ENCODE peak calls at places on chromosome 22, in nine cellular contexts. I is stomach; S is CD4-positive, alpha-beta memory T cell; K is upper lobe of right lung; P is iPS DF 6.9; N is aorta; Q is right cardiac atrium; G is kidney; Z is A549. L is an unnamed sample.

GRCh38 chr22:48093981-48094380 is 1331.5 kb downstream of the TBC1D22A start:
- DNase-seq in P (no peak), I (no peak), Z (no peak), S (no peak), K (no peak), N (no peak), G (no peak), Q (no peak), L (no peak)

GRCh38 chr22:35014812-35015211 is 51.1 kb upstream of the ISX start:
- DNase-seq in Z (no peak), Q (no peak), N (no peak), K (no peak), G (no peak), P (no peak), I (no peak), S (no peak), L (no peak)

GRCh38 chr22:19984201-19984753 is 32.3 kb downstream of the ARVCF start:
- DNase-seq in I (no peak), S (no peak), N (peak), Q (peak), G (peak), Z (peak), P (no peak), K (no peak), L (no peak)

GRCh38 chr22:18035740-18036139 is 11.4 kb upstream of the MICAL3 start:
- DNase-seq in K (no peak), Z (peak), I (peak), G (peak), Q (peak), P (no peak), N (no peak), S (no peak), L (peak)

GRCh38 chr22:19115628-19116027 is 6.6 kb downstream of the DGCR2 start:
- DNase-seq in K (peak), Z (no peak), S (peak), G (no peak), N (peak), Q (no peak), P (no peak), I (no peak), L (no peak)

GRCh38 chr22:41779889-41780505 is 20.5 kb upstream of the CCDC134 start:
- DNase-seq in S (no peak), N (peak), P (no peak), Z (no peak), I (no peak), G (no peak), Q (no peak), K (no peak), L (no peak)

GRCh38 chr22:20008221-20008995 is 8.2 kb downstream of the ARVCF start:
- DNase-seq in Z (no peak), I (no peak), P (no peak), K (no peak), N (peak), Q (peak), G (peak), S (no peak), L (no peak)

GRCh38 chr22:26021516-26021915 is 147.7 kb upstream of the SEZ6L start:
- DNase-seq in S (no peak), N (no peak), I (no peak), P (no peak), Q (no peak), K (no peak), G (no peak), Z (no peak), L (no peak)

GRCh38 chr22:38865201-38866023 is 6.6 kb downstream of the CBX6 start:
- DNase-seq in Q (peak), Z (no peak), G (no peak), P (no peak), N (peak), I (no peak), S (no peak), K (peak), L (no peak)

GRCh38 chr22:49164773-49165320 is 662.8 kb downstream of the BRD1 start:
- DNase-seq in Z (no peak), S (no peak), P (no peak), K (no peak), G (no peak), N (no peak), Q (no peak), I (no peak), L (peak)

GRCh38 chr22:50302041-50302541 is 5.4 kb downstream of the PLXNB2 start:
- DNase-seq in P (no peak), K (peak), Z (no peak), I (peak), Q (peak), G (no peak), N (no peak), S (no peak), L (no peak)

GRCh38 chr22:37018086-37018814 is 997 bp downstream of the TST start:
- DNase-seq in G (peak), Z (no peak), Q (peak), P (no peak), S (no peak), N (peak), I (no peak), K (no peak), L (no peak)

GRCh38 chr22:37016134-37016910 is 2.9 kb downstream of the TST start:
- DNase-seq in Z (no peak), G (peak), P (no peak), Q (no peak), S (no peak), N (no peak), I (peak), K (no peak), L (peak)

GRCh38 chr22:37015587-37015878 is 3.7 kb downstream of the TST start:
- DNase-seq in Z (no peak), I (no peak), S (no peak), G (peak), N (no peak), Q (no peak), P (no peak), K (no peak), L (peak)

GRCh38 chr22:37018815-37019308 is 385 bp downstream of the TST start:
- DNase-seq in I (peak), K (peak), G (peak), N (peak), P (no peak), Z (peak), Q (peak), S (no peak), L (no peak)

GRCh38 chr22:37017356-37017755 is 1.9 kb downstream of the TST start:
- DNase-seq in G (peak), Z (no peak), Q (no peak), K (no peak), N (peak), P (no peak), I (peak), S (no peak), L (no peak)
- H3K27ac ChIP-seq in G (no peak), Z (no peak), Q (no peak), K (no peak), N (no peak), P (no peak), I (peak), S (no peak), L (no peak)

DNA sequence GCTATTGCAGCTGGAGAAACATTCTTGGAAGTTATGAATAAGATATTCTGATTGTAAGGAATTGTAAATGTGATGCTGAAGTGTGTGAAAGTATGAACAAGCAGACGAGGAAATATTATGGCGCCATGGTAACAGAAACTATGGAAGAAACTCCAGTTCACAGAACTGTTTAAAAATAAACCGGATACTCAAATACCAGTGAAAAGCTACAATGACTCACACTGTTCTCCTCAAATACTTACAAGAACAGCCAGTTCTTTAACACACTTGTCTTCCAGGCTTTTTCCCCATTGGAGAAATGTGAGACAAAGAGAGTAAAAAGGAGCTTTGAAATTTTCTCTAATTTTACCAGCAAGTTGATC is 76.7 kb upstream of the ARFGAP3 start:
- DNase-seq in S (no peak), Q (no peak), I (no peak), P (no peak), N (no peak), K (no peak), Z (peak), G (no peak), L (no peak)
- H3K4me3 ChIP-seq in S (no peak), Q (no peak), I (no peak), P (no peak), N (no peak), K (no peak), Z (no peak), G (no peak), L (no peak)

DNA sequence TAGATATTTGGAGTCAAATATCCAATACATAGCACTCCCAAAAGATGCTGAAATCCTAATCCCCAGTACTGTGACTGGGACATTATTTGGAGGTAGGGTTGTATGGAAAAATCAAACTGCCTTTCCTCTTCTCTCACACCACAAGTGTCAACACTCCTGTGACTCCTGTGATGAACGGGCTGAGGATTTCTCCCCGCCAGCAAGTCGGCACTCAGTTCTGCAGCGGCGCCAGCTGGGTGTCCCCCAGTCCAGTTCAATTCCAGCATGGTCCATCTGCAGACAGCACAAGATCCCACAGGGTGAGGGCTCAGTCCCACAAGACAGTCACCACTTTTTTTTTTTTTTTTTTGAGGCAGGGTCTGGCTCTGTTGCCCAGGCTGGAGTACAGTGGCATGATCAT is 4.3 kb upstream of the PARVB start:
- DNase-seq in K (no peak), P (no peak), I (no peak), Q (no peak), Z (no peak), G (no peak), S (no peak), N (peak), L (no peak)
- H3K27ac ChIP-seq in K (no peak), P (no peak), I (no peak), Q (no peak), Z (no peak), G (no peak), S (no peak), N (no peak), L (no peak)

GRCh38 chr22:31749636-31750364 is at the start of gene PRR14L:
- DNase-seq in S (peak), Z (peak), N (peak), Q (peak), K (peak), P (peak), I (peak), G (peak), L (peak)

GRCh38 chr22:31748490-31748889 is 1.4 kb downstream of the PRR14L start:
- DNase-seq in P (no peak), K (no peak), I (no peak), G (no peak), Z (no peak), N (no peak), Q (no peak), S (no peak), L (no peak)

GRCh38 chr22:31752096-31752847 is 1.5 kb upstream of the DEPDC5 start:
- DNase-seq in I (no peak), G (peak), N (no peak), Q (no peak), Z (no peak), P (no peak), K (no peak), S (no peak), L (no peak)

GRCh38 chr22:31753005-31753633 is 700 bp upstream of the DEPDC5 start:
- DNase-seq in Z (peak), G (peak), K (peak), I (peak), Q (peak), N (no peak), S (no peak), P (no peak), L (no peak)

GRCh38 chr22:31750365-31751284 is 693 bp upstream of the PRR14L start:
- DNase-seq in G (no peak), S (no peak), Q (no peak), N (no peak), P (no peak), I (no peak), K (no peak), Z (no peak), L (no peak)
- H3K4me3 ChIP-seq in G (peak), S (peak), Q (no peak), N (no peak), P (no peak), I (peak), K (peak), Z (no peak), L (peak)

GRCh38 chr22:45531944-45532631 is 29.4 kb downstream of the FBLN1 start:
- DNase-seq in S (no peak), N (no peak), I (no peak), G (no peak), Z (no peak), Q (peak), P (no peak), K (no peak), L (no peak)
- H3K27ac ChIP-seq in S (no peak), N (no peak), I (peak), G (no peak), Z (no peak), Q (no peak), P (no peak), K (peak), L (peak)

DNA sequence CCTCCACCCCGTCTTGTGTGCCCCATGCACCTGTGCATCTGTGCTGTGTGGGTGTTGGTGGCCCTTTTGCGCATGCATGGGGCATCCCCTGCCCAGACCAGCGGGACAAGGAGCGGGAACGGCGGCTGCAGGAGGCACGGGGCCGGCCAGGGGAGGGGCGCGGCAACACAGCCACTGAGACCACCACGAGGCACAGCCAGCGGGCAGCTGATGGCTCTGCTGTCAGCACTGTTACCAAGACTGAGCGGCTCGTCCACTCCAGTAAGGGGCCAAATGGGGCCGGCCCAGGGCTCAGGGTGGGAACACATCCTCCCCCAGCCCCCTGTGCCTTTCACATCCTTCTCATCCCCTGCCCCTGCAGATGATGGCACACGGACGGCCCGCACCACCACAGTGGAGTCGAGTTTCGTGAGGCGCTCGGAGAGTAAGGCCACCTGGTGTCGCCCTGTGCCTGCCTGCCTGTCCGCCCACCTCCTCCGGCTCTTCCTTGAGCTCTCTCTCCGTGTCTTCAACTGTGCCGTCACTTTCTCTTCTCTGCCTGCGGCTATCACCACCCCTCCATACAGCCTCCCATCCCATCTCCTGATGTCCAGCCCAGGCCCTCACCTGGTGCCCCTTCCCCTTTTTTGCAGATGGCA is 10.6 kb downstream of the SELENOM start:
- DNase-seq in N (no peak), S (no peak), K (no peak), Z (no peak), I (no peak), P (no peak), G (no peak), Q (no peak), L (no peak)
- H3K4me3 ChIP-seq in N (no peak), S (no peak), K (no peak), Z (no peak), I (no peak), P (no peak), G (no peak), Q (no peak), L (no peak)

GRCh38 chr22:29331658-29332300 is 16.3 kb upstream of the RASL10A start:
- DNase-seq in I (no peak), S (no peak), G (peak), N (no peak), P (no peak), K (no peak), Z (no peak), Q (peak), L (no peak)

GRCh38 chr22:29331213-29331612 is 15.7 kb upstream of the RASL10A start:
- DNase-seq in G (no peak), I (no peak), Z (no peak), P (no peak), N (no peak), Q (peak), K (no peak), S (no peak), L (no peak)

GRCh38 chr22:29334148-29334547 is 18.7 kb upstream of the RASL10A start:
- DNase-seq in N (no peak), P (no peak), S (no peak), K (no peak), Q (no peak), I (no peak), Z (no peak), G (no peak), L (no peak)

GRCh38 chr22:29334696-29335344 is 19.3 kb upstream of the RASL10A start:
- DNase-seq in Z (peak), Q (no peak), P (no peak), I (no peak), S (no peak), G (no peak), N (no peak), K (no peak), L (no peak)

GRCh38 chr22:29332886-29333496 is 17.5 kb upstream of the RASL10A start:
- DNase-seq in G (no peak), Z (no peak), Q (peak), I (no peak), P (no peak), N (no peak), K (no peak), S (no peak), L (no peak)
- H3K27ac ChIP-seq in G (no peak), Z (no peak), Q (no peak), I (no peak), P (no peak), N (no peak), K (no peak), S (no peak), L (no peak)

L was measured in RWPE2.